ENCODE peak calls at places on chromosomes 16 and 17, in seven cellular contexts. D is type B pancreatic cell, K is lung, P is amygdala, A is nucleus accumbens, Z is activated T-cell treated with anti-CD3 and anti-CD28 coated beads for 48 hours, V is activated gamma-delta T cell. F is an unnamed sample.

GRCh38 chr16:87101903-87102302 is 215.3 kb downstream of the C16orf95 start:
- DNase-seq in Z (no peak), A (no peak), D (no peak), V (no peak), K (no peak), P (no peak), F (no peak)

GRCh38 chr16:58402796-58403195 is 10.5 kb downstream of the GINS3 start:
- DNase-seq in K (no peak), D (no peak), Z (no peak), P (no peak), A (no peak), V (no peak), F (no peak)

GRCh38 chr16:31428277-31428597 is at the start of gene COX6A2:
- DNase-seq in D (no peak), A (no peak), K (no peak), Z (no peak), V (no peak), P (no peak), F (no peak)

GRCh38 chr17:42891539-42892152 is 9.0 kb upstream of the G6PC1 start:
- DNase-seq in Z (no peak), D (no peak), A (no peak), V (no peak), K (no peak), P (no peak), F (peak; percentile 62)

GRCh38 chr17:13851889-13852288 is 217.4 kb upstream of the COX10 start:
- DNase-seq in P (no peak), Z (no peak), A (no peak), K (no peak), D (no peak), V (no peak), F (peak; percentile 7)

GRCh38 chr16:1615761-1616160 is 3.6 kb downstream of the CRAMP1 start:
- DNase-seq in K (no peak), D (no peak), P (no peak), Z (no peak), A (no peak), V (no peak), F (no peak)

GRCh38 chr16:13453325-13453724 is 466.6 kb upstream of the ERCC4 start:
- DNase-seq in K (no peak), Z (no peak), P (no peak), V (no peak), D (no peak), A (no peak), F (peak; percentile 2)

GRCh38 chr16:87323727-87324410 is 6.7 kb upstream of the C16orf95 start:
- DNase-seq in A (no peak), V (no peak), D (no peak), P (no peak), Z (no peak), K (no peak), F (no peak)

GRCh38 chr17:79926308-79927135 is 87.3 kb upstream of the CBX4 start:
- DNase-seq in K (no peak), P (no peak), A (no peak), V (no peak), Z (no peak), D (no peak), F (no peak)

GRCh38 chr16:3857189-3858013 is 23.1 kb downstream of the CREBBP start:
- DNase-seq in K (peak; percentile 67), A (no peak), Z (no peak), V (no peak), P (no peak), D (no peak), F (peak; percentile 69)

GRCh38 chr16:67719048-67719777 is at the start of gene GFOD2:
- DNase-seq in D (peak; percentile 98), K (peak; percentile 97), P (peak; percentile 75), Z (peak; percentile 97), V (peak; percentile 90), A (peak; percentile 92), F (peak; percentile 97)

GRCh38 chr17:47684535-47685193 is 9.3 kb upstream of the TBKBP1 start:
- DNase-seq in D (no peak), P (no peak), Z (no peak), V (no peak), K (no peak), A (no peak), F (no peak)

GRCh38 chr17:43530303-43531081 is 15.6 kb downstream of the ETV4 start:
- DNase-seq in D (peak; percentile 91), V (no peak), Z (no peak), P (no peak), A (no peak), K (peak; percentile 79), F (no peak)

GRCh38 chr17:27539794-27540193 is 83.5 kb downstream of the KSR1 start:
- DNase-seq in A (no peak), D (no peak), Z (no peak), P (no peak), K (no peak), V (no peak), F (no peak)

GRCh38 chr16:86078121-86078600 is 179.2 kb downstream of the IRF8 start:
- DNase-seq in K (no peak), P (no peak), Z (no peak), V (no peak), A (no peak), D (no peak), F (no peak)